ENCODE peak calls at places on chromosomes 12 and 14, in nine cellular contexts. G, W, E, D, U, M, F, Z and Q are unnamed samples.

GRCh38 chr12:89707992-89708792 is 446 bp downstream of the ATP2B1 start:
- DNase-seq in E (peak), U (peak), D (peak), W (peak), M (peak), Z (no peak), F (no peak), G (peak), Q (no peak)

GRCh38 chr12:53443955-53444354 is 2.4 kb downstream of the PRR13 start:
- DNase-seq in G (no peak), D (peak), F (no peak), W (no peak), E (no peak), M (no peak), U (no peak), Z (peak), Q (no peak)

GRCh38 chr12:123896786-123897185 is 75.8 kb downstream of the CCDC92 start:
- DNase-seq in G (no peak), W (no peak), Z (no peak), D (no peak), U (no peak), E (no peak), M (no peak), F (no peak), Q (no peak)

GRCh38 chr14:99971929-99972747 is 93.1 kb upstream of the EVL start:
- DNase-seq in G (no peak), U (peak), Z (no peak), W (peak), E (no peak), D (no peak), F (no peak), M (no peak), Q (no peak)

GRCh38 chr14:105141486-105142281 is 26.9 kb downstream of the JAG2 start:
- DNase-seq in W (peak), M (peak), D (no peak), G (no peak), U (no peak), Z (no peak), F (no peak), E (no peak), Q (no peak)

GRCh38 chr14:89618821-89619551 is 202.0 kb upstream of the FOXN3 start:
- DNase-seq in E (peak), U (peak), Z (peak), M (peak), G (peak), D (peak), W (peak), F (no peak), Q (peak)

GRCh38 chr14:104940526-104941150 is 16.0 kb downstream of the PLD4 start:
- DNase-seq in D (no peak), U (no peak), E (no peak), Z (no peak), W (no peak), G (no peak), F (no peak), M (no peak), Q (no peak)

GRCh38 chr12:19273482-19274330 is 144.2 kb downstream of the PLEKHA5 start:
- DNase-seq in W (peak), U (peak), D (peak), G (peak), F (no peak), E (peak), M (peak), Z (peak), Q (peak)

GRCh38 chr12:74317078-74317581 is 220.5 kb upstream of the ATXN7L3B start:
- DNase-seq in W (peak), E (peak), Z (no peak), D (no peak), F (no peak), M (no peak), G (no peak), U (peak), Q (peak)

GRCh38 chr12:32309811-32310755 is 89.3 kb upstream of the FGD4 start:
- DNase-seq in U (no peak), M (no peak), Z (no peak), F (no peak), G (no peak), W (no peak), E (peak), D (no peak), Q (no peak)

GRCh38 chr14:59342516-59343484 is 122.4 kb downstream of the GPR135 start:
- DNase-seq in W (no peak), Z (no peak), E (no peak), F (no peak), G (no peak), U (no peak), D (no peak), M (no peak), Q (no peak)

GRCh38 chr12:130224613-130225012 is 62.3 kb downstream of the FZD10 start:
- DNase-seq in Z (no peak), D (no peak), G (no peak), M (no peak), E (no peak), U (no peak), W (no peak), F (no peak), Q (no peak)

GRCh38 chr12:26800858-26801257 is 32.1 kb downstream of the ITPR2 start:
- DNase-seq in Z (no peak), U (no peak), W (no peak), G (no peak), D (no peak), M (no peak), E (no peak), F (no peak), Q (no peak)

GRCh38 chr12:43131304-43131703 is 420.7 kb downstream of the ADAMTS20 start:
- DNase-seq in E (no peak), G (no peak), M (no peak), D (no peak), W (no peak), Z (no peak), U (no peak), F (no peak), Q (no peak)

GRCh38 chr12:106696861-106697417 is 77.5 kb upstream of the RIC8B start:
- DNase-seq in U (no peak), M (no peak), W (no peak), E (no peak), D (no peak), F (no peak), G (no peak), Z (no peak), Q (no peak)

GRCh38 chr12:120884644-120885043 is 19.5 kb downstream of the SPPL3 start:
- DNase-seq in E (no peak), G (no peak), U (no peak), F (no peak), Z (no peak), W (no peak), D (no peak), M (no peak), Q (no peak)

GRCh38 chr12:58877243-58877743 is 43.0 kb downstream of the LRIG3 start:
- DNase-seq in G (peak), M (no peak), F (no peak), W (no peak), D (peak), U (peak), E (no peak), Z (peak), Q (peak)

GRCh38 chr12:5251092-5251491 is 180.8 kb upstream of the NTF3 start:
- DNase-seq in U (no peak), G (no peak), D (no peak), Z (no peak), F (no peak), M (no peak), E (no peak), W (no peak), Q (no peak)

GRCh38 chr14:29608861-29609260 is 318.8 kb downstream of the PRKD1 start:
- DNase-seq in M (no peak), G (no peak), W (no peak), U (no peak), D (no peak), F (no peak), E (no peak), Z (no peak), Q (no peak)

GRCh38 chr12:40584763-40585162 is 107.5 kb upstream of the CNTN1 start:
- DNase-seq in F (no peak), G (no peak), E (no peak), D (no peak), U (no peak), W (no peak), Z (no peak), M (no peak), Q (no peak)

GRCh38 chr14:100056431-100056830 is 8.8 kb upstream of the EVL start:
- DNase-seq in Z (no peak), G (no peak), F (no peak), M (no peak), E (no peak), D (no peak), U (no peak), W (no peak), Q (no peak)

GRCh38 chr12:115213538-115213961 is 529.6 kb upstream of the TBX3 start:
- DNase-seq in Z (no peak), M (no peak), E (no peak), F (no peak), D (no peak), G (no peak), W (no peak), U (no peak), Q (no peak)

GRCh38 chr14:96986701-96987474 is 189.7 kb downstream of the VRK1 start:
- DNase-seq in D (no peak), Z (no peak), G (no peak), W (no peak), M (no peak), F (no peak), E (no peak), U (no peak), Q (no peak)

GRCh38 chr14:89493877-89494634 is 77.0 kb upstream of the FOXN3 start:
- DNase-seq in E (no peak), W (no peak), M (no peak), F (no peak), U (no peak), G (no peak), Z (peak), D (no peak), Q (no peak)

GRCh38 chr14:70084226-70084625 is 104.5 kb downstream of the SLC8A3 start:
- DNase-seq in Z (no peak), M (no peak), U (no peak), F (no peak), D (no peak), W (no peak), G (no peak), E (peak), Q (no peak)
- TF ChIP-seq EP300 in Z (no peak), M (no peak), U (no peak), F (no peak), D (no peak), W (no peak), G (no peak), E (no peak), Q (no peak)

GRCh38 chr12:77232045-77232444 is 166.7 kb upstream of the E2F7 start:
- DNase-seq in F (no peak), D (no peak), G (no peak), U (no peak), M (no peak), W (no peak), Z (no peak), E (no peak), Q (peak)

GRCh38 chr12:77229640-77230442 is 164.5 kb upstream of the E2F7 start:
- DNase-seq in Z (no peak), U (no peak), G (no peak), M (no peak), F (no peak), D (no peak), E (no peak), W (no peak), Q (no peak)

GRCh38 chr12:77228376-77228775 is 163.0 kb upstream of the E2F7 start:
- DNase-seq in U (no peak), W (no peak), G (no peak), E (no peak), D (no peak), Z (no peak), M (no peak), F (no peak), Q (no peak)

GRCh38 chr12:77236066-77236465 is 170.7 kb upstream of the E2F7 start:
- DNase-seq in W (no peak), M (no peak), F (no peak), G (no peak), Z (no peak), U (no peak), D (no peak), E (no peak), Q (no peak)

GRCh38 chr12:77231548-77231947 is 166.2 kb upstream of the E2F7 start:
- DNase-seq in M (peak), Z (no peak), F (no peak), W (peak), E (no peak), D (peak), U (no peak), G (peak), Q (peak)
- TF ChIP-seq EP300 in M (no peak), Z (no peak), F (no peak), W (no peak), E (no peak), D (no peak), U (no peak), G (no peak), Q (no peak)

GRCh38 chr12:80849367-80849766 is 88.4 kb downstream of the LIN7A start:
- DNase-seq in W (no peak), Z (no peak), G (no peak), M (no peak), F (no peak), D (no peak), U (no peak), E (no peak), Q (no peak)
- TF ChIP-seq EP300 in W (no peak), Z (no peak), G (no peak), M (no peak), F (no peak), D (no peak), U (no peak), E (no peak), Q (no peak)

GRCh38 chr12:22101749-22102243 is 55.8 kb downstream of the CMAS start:
- DNase-seq in M (peak), G (peak), Z (no peak), W (no peak), U (no peak), F (no peak), E (no peak), D (no peak), Q (peak)
- TF ChIP-seq EP300 in M (no peak), G (no peak), Z (no peak), W (no peak), U (no peak), F (no peak), E (no peak), D (no peak), Q (no peak)